ENCODE peak calls at places on chromosomes 16 and 17, in nine cellular contexts. One of them, this sample, is unnamed.
A peak's percentile ranks its signal among the peaks of the same experiment; 100 is the strongest.

GRCh38 chr16:6725634-6726331 is 606.9 kb upstream of the RBFOX1 start:
- DNase-seq in endodermal cell: no peak
- DNase-seq in uterus: no peak
- DNase-seq in HFF-Myc: no peak
- DNase-seq in MM.1S: no peak
- DNase-seq in neural progenitor cell: peak; percentile 34
- DNase-seq in ascending aorta: no peak
- DNase-seq in RWPE1: no peak
- DNase-seq in keratinocyte: no peak
- DNase-seq in this sample: no peak

GRCh38 chr16:74775255-74775654 is 635 bp upstream of the FA2H start:
- DNase-seq in uterus: no peak
- DNase-seq in RWPE1: no peak
- DNase-seq in HFF-Myc: no peak
- DNase-seq in endodermal cell: no peak
- DNase-seq in keratinocyte: no peak
- DNase-seq in neural progenitor cell: no peak
- DNase-seq in ascending aorta: no peak
- DNase-seq in MM.1S: no peak
- DNase-seq in this sample: no peak

GRCh38 chr16:84989791-84990620 is 21.3 kb downstream of the ZDHHC7 start:
- DNase-seq in keratinocyte: no peak
- DNase-seq in HFF-Myc: no peak
- DNase-seq in uterus: no peak
- DNase-seq in RWPE1: no peak
- DNase-seq in MM.1S: no peak
- DNase-seq in neural progenitor cell: no peak
- DNase-seq in endodermal cell: no peak
- DNase-seq in ascending aorta: no peak
- DNase-seq in this sample: no peak

GRCh38 chr17:39002991-39003715 is 36.0 kb upstream of the FBXO47 start:
- DNase-seq in keratinocyte: no peak
- DNase-seq in uterus: peak; percentile 89
- DNase-seq in HFF-Myc: no peak
- DNase-seq in endodermal cell: no peak
- DNase-seq in MM.1S: no peak
- DNase-seq in neural progenitor cell: no peak
- DNase-seq in RWPE1: no peak
- DNase-seq in ascending aorta: peak; percentile 88
- DNase-seq in this sample: no peak

GRCh38 chr16:67441907-67442306 is 11.0 kb downstream of the HSD11B2 start:
- DNase-seq in neural progenitor cell: no peak
- DNase-seq in HFF-Myc: no peak
- DNase-seq in RWPE1: no peak
- DNase-seq in ascending aorta: no peak
- DNase-seq in keratinocyte: no peak
- DNase-seq in endodermal cell: no peak
- DNase-seq in MM.1S: no peak
- DNase-seq in uterus: no peak
- DNase-seq in this sample: no peak

GRCh38 chr17:36862116-36862920 is 75.0 kb upstream of the LHX1 start:
- DNase-seq in endodermal cell: peak; percentile 90
- DNase-seq in uterus: no peak
- DNase-seq in keratinocyte: no peak
- DNase-seq in RWPE1: no peak
- DNase-seq in neural progenitor cell: no peak
- DNase-seq in HFF-Myc: no peak
- DNase-seq in ascending aorta: no peak
- DNase-seq in MM.1S: no peak
- DNase-seq in this sample: no peak

GRCh38 chr16:65037558-65037957 is 84.3 kb downstream of the CDH11 start:
- DNase-seq in ascending aorta: no peak
- DNase-seq in RWPE1: no peak
- DNase-seq in keratinocyte: no peak
- DNase-seq in MM.1S: no peak
- DNase-seq in endodermal cell: peak; percentile 49
- DNase-seq in neural progenitor cell: peak; percentile 43
- DNase-seq in HFF-Myc: no peak
- DNase-seq in uterus: no peak
- DNase-seq in this sample: no peak

GRCh38 chr17:32783602-32784001 is 93.3 kb downstream of the MYO1D start:
- DNase-seq in keratinocyte: peak; percentile 48
- DNase-seq in ascending aorta: no peak
- DNase-seq in MM.1S: peak; percentile 79
- DNase-seq in neural progenitor cell: peak; percentile 69
- DNase-seq in uterus: no peak
- DNase-seq in RWPE1: peak; percentile 46
- DNase-seq in endodermal cell: no peak
- DNase-seq in HFF-Myc: peak; percentile 45
- DNase-seq in this sample: peak; percentile 61

GRCh38 chr17:43714338-43715149 is 44.0 kb downstream of the SOST start:
- DNase-seq in endodermal cell: no peak
- DNase-seq in ascending aorta: no peak
- DNase-seq in keratinocyte: peak; percentile 60
- DNase-seq in MM.1S: no peak
- DNase-seq in RWPE1: peak; percentile 25
- DNase-seq in uterus: no peak
- DNase-seq in neural progenitor cell: no peak
- DNase-seq in HFF-Myc: no peak
- DNase-seq in this sample: no peak

GRCh38 chr16:84659656-84660300 is 11.5 kb downstream of the KLHL36 start:
- DNase-seq in uterus: no peak
- DNase-seq in HFF-Myc: no peak
- DNase-seq in endodermal cell: no peak
- DNase-seq in RWPE1: no peak
- DNase-seq in keratinocyte: no peak
- DNase-seq in ascending aorta: no peak
- DNase-seq in MM.1S: no peak
- DNase-seq in neural progenitor cell: no peak
- DNase-seq in this sample: no peak

GRCh38 chr16:4373356-4373908 is 1.8 kb downstream of the VASN start:
- DNase-seq in ascending aorta: peak; percentile 69
- DNase-seq in uterus: no peak
- DNase-seq in neural progenitor cell: no peak
- DNase-seq in HFF-Myc: no peak
- DNase-seq in endodermal cell: no peak
- DNase-seq in RWPE1: peak; percentile 57
- DNase-seq in keratinocyte: no peak
- DNase-seq in MM.1S: no peak
- DNase-seq in this sample: no peak

GRCh38 chr16:82567203-82567602 is 59.6 kb upstream of the CDH13 start:
- DNase-seq in ascending aorta: no peak
- DNase-seq in HFF-Myc: no peak
- DNase-seq in uterus: no peak
- DNase-seq in MM.1S: no peak
- DNase-seq in RWPE1: no peak
- DNase-seq in neural progenitor cell: no peak
- DNase-seq in keratinocyte: no peak
- DNase-seq in endodermal cell: no peak
- DNase-seq in this sample: no peak

GRCh38 chr16:50816901-50817555 is 75.1 kb downstream of the CYLD start:
- DNase-seq in HFF-Myc: no peak
- DNase-seq in MM.1S: no peak
- DNase-seq in keratinocyte: no peak
- DNase-seq in RWPE1: no peak
- DNase-seq in endodermal cell: no peak
- DNase-seq in uterus: no peak
- DNase-seq in ascending aorta: peak; percentile 40
- DNase-seq in neural progenitor cell: no peak
- DNase-seq in this sample: no peak

GRCh38 chr16:67236551-67237395 is 9.8 kb downstream of the TMEM208 start:
- DNase-seq in HFF-Myc: no peak
- DNase-seq in endodermal cell: peak; percentile 98
- DNase-seq in RWPE1: peak; percentile 88
- DNase-seq in neural progenitor cell: peak; percentile 59
- DNase-seq in uterus: peak; percentile 44
- DNase-seq in ascending aorta: no peak
- DNase-seq in keratinocyte: no peak
- DNase-seq in MM.1S: peak; percentile 36
- DNase-seq in this sample: peak; percentile 79

GRCh38 chr16:56977256-56977655 is 12.1 kb upstream of the NLRC5 start:
- DNase-seq in endodermal cell: no peak
- DNase-seq in HFF-Myc: no peak
- DNase-seq in uterus: no peak
- DNase-seq in neural progenitor cell: no peak
- DNase-seq in keratinocyte: no peak
- DNase-seq in MM.1S: no peak
- DNase-seq in RWPE1: no peak
- DNase-seq in ascending aorta: no peak
- DNase-seq in this sample: no peak

GRCh38 chr17:2459917-2460271 is 51.8 kb downstream of the METTL16 start:
- DNase-seq in ascending aorta: no peak
- DNase-seq in HFF-Myc: no peak
- DNase-seq in uterus: no peak
- DNase-seq in endodermal cell: no peak
- DNase-seq in RWPE1: no peak
- DNase-seq in MM.1S: no peak
- DNase-seq in neural progenitor cell: no peak
- DNase-seq in keratinocyte: no peak
- DNase-seq in this sample: no peak

GRCh38 chr16:14351647-14352046 is 278.4 kb downstream of the PARN start:
- DNase-seq in MM.1S: no peak
- DNase-seq in endodermal cell: no peak
- DNase-seq in uterus: no peak
- DNase-seq in HFF-Myc: no peak
- DNase-seq in RWPE1: no peak
- DNase-seq in neural progenitor cell: no peak
- DNase-seq in ascending aorta: no peak
- DNase-seq in keratinocyte: no peak
- DNase-seq in this sample: no peak

GRCh38 chr16:680967-681745 is 946 bp downstream of the STUB1 start:
- DNase-seq in HFF-Myc: no peak
- DNase-seq in neural progenitor cell: peak; percentile 53
- DNase-seq in keratinocyte: no peak
- DNase-seq in ascending aorta: no peak
- DNase-seq in endodermal cell: peak; percentile 73
- DNase-seq in uterus: no peak
- DNase-seq in RWPE1: no peak
- DNase-seq in MM.1S: peak; percentile 33
- DNase-seq in this sample: no peak

GRCh38 chr17:61689610-61690180 is 98.7 kb upstream of the NACA2 start:
- DNase-seq in uterus: no peak
- DNase-seq in MM.1S: no peak
- DNase-seq in RWPE1: no peak
- DNase-seq in ascending aorta: no peak
- DNase-seq in endodermal cell: no peak
- DNase-seq in keratinocyte: no peak
- DNase-seq in neural progenitor cell: no peak
- DNase-seq in HFF-Myc: peak; percentile 15
- DNase-seq in this sample: no peak

GRCh38 chr17:38403491-38403890 is 24.8 kb upstream of the ARHGAP23 start:
- DNase-seq in MM.1S: no peak
- DNase-seq in HFF-Myc: no peak
- DNase-seq in endodermal cell: peak; percentile 77
- DNase-seq in neural progenitor cell: peak; percentile 42
- DNase-seq in RWPE1: peak; percentile 33
- DNase-seq in uterus: no peak
- DNase-seq in keratinocyte: no peak
- DNase-seq in ascending aorta: no peak
- DNase-seq in this sample: no peak

GRCh38 chr17:65121916-65122821 is 15.0 kb upstream of the RGS9 start:
- DNase-seq in endodermal cell: no peak
- DNase-seq in HFF-Myc: no peak
- DNase-seq in neural progenitor cell: no peak
- DNase-seq in RWPE1: no peak
- DNase-seq in keratinocyte: no peak
- DNase-seq in MM.1S: peak; percentile 56
- DNase-seq in uterus: no peak
- DNase-seq in ascending aorta: no peak
- DNase-seq in this sample: no peak

DNA sequence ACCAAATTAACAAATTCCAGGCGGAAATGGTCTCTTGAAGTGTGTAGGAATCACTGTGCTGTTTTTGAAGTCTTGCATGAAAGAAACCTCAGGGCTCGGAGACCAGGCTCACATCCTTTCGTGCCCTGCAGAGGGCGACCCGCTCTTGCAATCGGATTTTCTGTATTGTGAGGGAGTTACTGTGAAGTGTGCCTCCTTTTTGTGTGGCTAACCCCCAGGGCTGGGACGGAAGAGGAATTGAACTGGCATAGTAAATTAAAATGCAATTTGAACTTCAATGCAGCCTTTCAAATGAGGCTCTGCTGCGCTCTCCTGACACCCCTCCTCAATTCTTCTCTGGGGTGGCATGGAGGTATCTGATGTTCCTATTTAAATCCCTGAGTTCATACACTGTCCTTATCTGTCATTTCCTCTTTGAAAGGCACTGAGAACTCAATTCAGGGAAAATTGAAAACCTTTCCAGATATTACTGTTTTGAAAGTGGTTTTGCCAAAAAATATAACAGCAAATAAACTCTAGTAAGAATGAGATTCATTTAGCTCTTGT is 51.5 kb upstream of the MGAT5B start:
- DNase-seq in keratinocyte: no peak
- DNase-seq in RWPE1: peak; percentile 50
- DNase-seq in uterus: no peak
- DNase-seq in neural progenitor cell: peak; percentile 78
- DNase-seq in ascending aorta: no peak
- DNase-seq in HFF-Myc: no peak
- DNase-seq in MM.1S: peak; percentile 75
- DNase-seq in endodermal cell: peak; percentile 94
- DNase-seq in this sample: peak; percentile 56
- TF ChIP-seq CTCF in keratinocyte: peak; percentile 70
- TF ChIP-seq CTCF in RWPE1: peak; percentile 67
- TF ChIP-seq CTCF in uterus: no peak
- TF ChIP-seq CTCF in neural progenitor cell: peak; percentile 81
- TF ChIP-seq CTCF in ascending aorta: no peak
- TF ChIP-seq CTCF in HFF-Myc: peak; percentile 70
- TF ChIP-seq CTCF in MM.1S: peak; percentile 80
- TF ChIP-seq CTCF in endodermal cell: peak; percentile 84
- TF ChIP-seq CTCF in this sample: peak; percentile 71

GRCh38 chr16:80931985-80932720 is 74.5 kb downstream of the CMC2 start:
- DNase-seq in HFF-Myc: no peak
- DNase-seq in MM.1S: no peak
- DNase-seq in neural progenitor cell: peak; percentile 72
- DNase-seq in endodermal cell: peak; percentile 87
- DNase-seq in uterus: peak; percentile 64
- DNase-seq in RWPE1: no peak
- DNase-seq in ascending aorta: peak; percentile 69
- DNase-seq in keratinocyte: no peak
- DNase-seq in this sample: peak; percentile 31
- TF ChIP-seq CTCF in HFF-Myc: no peak
- TF ChIP-seq CTCF in MM.1S: no peak
- TF ChIP-seq CTCF in neural progenitor cell: peak; percentile 6
- TF ChIP-seq CTCF in endodermal cell: no peak
- TF ChIP-seq CTCF in uterus: no peak
- TF ChIP-seq CTCF in RWPE1: no peak
- TF ChIP-seq CTCF in ascending aorta: no peak
- TF ChIP-seq CTCF in keratinocyte: no peak
- TF ChIP-seq CTCF in this sample: no peak

GRCh38 chr16:61654962-61655361 is 381.3 kb downstream of the CDH8 start:
- DNase-seq in keratinocyte: no peak
- DNase-seq in HFF-Myc: no peak
- DNase-seq in MM.1S: no peak
- DNase-seq in uterus: no peak
- DNase-seq in neural progenitor cell: no peak
- DNase-seq in ascending aorta: no peak
- DNase-seq in RWPE1: no peak
- DNase-seq in endodermal cell: no peak
- DNase-seq in this sample: no peak
- TF ChIP-seq CTCF in keratinocyte: no peak
- TF ChIP-seq CTCF in HFF-Myc: no peak
- TF ChIP-seq CTCF in MM.1S: no peak
- TF ChIP-seq CTCF in uterus: no peak
- TF ChIP-seq CTCF in neural progenitor cell: no peak
- TF ChIP-seq CTCF in ascending aorta: no peak
- TF ChIP-seq CTCF in RWPE1: no peak
- TF ChIP-seq CTCF in endodermal cell: peak; percentile 22
- TF ChIP-seq CTCF in this sample: no peak

GRCh38 chr17:67700037-67700436 is 17.7 kb upstream of the NOL11 start:
- DNase-seq in keratinocyte: no peak
- DNase-seq in ascending aorta: no peak
- DNase-seq in uterus: no peak
- DNase-seq in HFF-Myc: no peak
- DNase-seq in MM.1S: no peak
- DNase-seq in endodermal cell: no peak
- DNase-seq in neural progenitor cell: peak; percentile 69
- DNase-seq in RWPE1: no peak
- DNase-seq in this sample: no peak
- TF ChIP-seq CTCF in keratinocyte: no peak
- TF ChIP-seq CTCF in ascending aorta: no peak
- TF ChIP-seq CTCF in uterus: no peak
- TF ChIP-seq CTCF in HFF-Myc: no peak
- TF ChIP-seq CTCF in MM.1S: no peak
- TF ChIP-seq CTCF in endodermal cell: no peak
- TF ChIP-seq CTCF in neural progenitor cell: no peak
- TF ChIP-seq CTCF in RWPE1: no peak
- TF ChIP-seq CTCF in this sample: no peak

This sample was measured in GM10248.